ENCODE peak calls at places on chromosomes 3 and 15, in ten cellular contexts. O, D, M, G, C, K, W, T, V and Q are unnamed samples.

GRCh38 chr15:33807665-33808064 is 160.6 kb upstream of the CHRM5 start:
- DNase-seq in C (no peak), M (no peak), O (no peak), T (no peak), V (no peak), W (no peak), K (no peak), D (no peak), G (no peak), Q (no peak)

GRCh38 chr3:11600501-11601282 is 43.0 kb downstream of the VGLL4 start:
- DNase-seq in K (peak), W (peak), G (peak), D (peak), M (peak), T (peak), V (peak), C (peak), O (no peak), Q (peak)

GRCh38 chr15:78247895-78248294 is 13.5 kb upstream of the ACSBG1 start:
- DNase-seq in V (no peak), C (no peak), G (no peak), W (no peak), K (no peak), T (no peak), O (no peak), M (no peak), D (no peak), Q (no peak)

GRCh38 chr3:71173421-71173975 is 410.0 kb downstream of the FOXP1 start:
- DNase-seq in T (no peak), K (no peak), V (peak), G (no peak), C (no peak), W (no peak), D (no peak), O (no peak), M (no peak), Q (no peak)

GRCh38 chr15:49644364-49644794 is 23.5 kb downstream of the DTWD1 start:
- DNase-seq in K (no peak), O (no peak), C (no peak), W (no peak), T (no peak), D (no peak), V (peak), G (no peak), M (no peak), Q (no peak)

GRCh38 chr3:58529516-58530353 is 7.3 kb downstream of the ACOX2 start:
- DNase-seq in T (no peak), W (no peak), C (peak), O (peak), V (no peak), M (no peak), G (no peak), D (no peak), K (peak), Q (no peak)

GRCh38 chr3:135581806-135582205 is 383.7 kb upstream of the PPP2R3A start:
- DNase-seq in G (no peak), C (no peak), O (peak), K (no peak), V (no peak), D (no peak), M (no peak), W (no peak), T (no peak), Q (no peak)

GRCh38 chr3:110654820-110655522 is 416.6 kb upstream of the NECTIN3 start:
- DNase-seq in T (no peak), G (no peak), M (no peak), K (no peak), C (no peak), D (no peak), O (no peak), W (no peak), V (no peak), Q (no peak)

GRCh38 chr3:66153961-66154923 is 66.6 kb upstream of the SLC25A26 start:
- DNase-seq in V (peak), O (no peak), W (peak), M (no peak), C (peak), D (no peak), T (no peak), K (no peak), G (peak), Q (no peak)

GRCh38 chr3:153247331-153248311 is 85.6 kb downstream of the RAP2B start:
- DNase-seq in V (no peak), W (no peak), G (no peak), K (no peak), D (no peak), M (no peak), T (no peak), C (no peak), O (no peak), Q (no peak)

GRCh38 chr3:46399557-46399956 is 7.3 kb downstream of the CCR5AS start:
- DNase-seq in C (no peak), T (no peak), D (no peak), G (no peak), O (no peak), W (no peak), V (peak), M (no peak), K (no peak), Q (no peak)

GRCh38 chr15:20348291-20348899 is 193.2 kb downstream of the GOLGA6L6 start:
- DNase-seq in T (peak), G (no peak), W (no peak), D (no peak), C (no peak), V (no peak), K (no peak), O (no peak), M (no peak), Q (no peak)

GRCh38 chr15:46961795-46962194 is 755.5 kb upstream of the SEMA6D start:
- DNase-seq in T (no peak), V (no peak), W (no peak), K (no peak), O (no peak), M (no peak), C (peak), G (no peak), D (no peak), Q (no peak)

GRCh38 chr3:123314409-123315270 is 112.9 kb downstream of the SEC22A start:
- DNase-seq in M (no peak), K (no peak), T (no peak), D (no peak), C (no peak), W (no peak), V (no peak), G (no peak), O (peak), Q (no peak)

GRCh38 chr15:65042776-65043322 is 2.3 kb upstream of the SLC51B start:
- DNase-seq in O (no peak), M (no peak), D (no peak), W (no peak), G (no peak), C (no peak), T (no peak), K (no peak), V (no peak), Q (no peak)

GRCh38 chr3:152375546-152375945 is 106.8 kb downstream of the MBNL1 start:
- DNase-seq in C (no peak), M (no peak), G (no peak), V (peak), K (no peak), O (no peak), T (no peak), D (no peak), W (no peak), Q (no peak)

GRCh38 chr3:142239421-142239820 is 14.0 kb upstream of the GK5 start:
- DNase-seq in D (no peak), K (no peak), G (no peak), M (no peak), T (no peak), V (no peak), C (no peak), W (no peak), O (no peak), Q (no peak)

GRCh38 chr15:85336870-85337269 is 43.5 kb upstream of the AKAP13 start:
- DNase-seq in C (peak), K (no peak), O (no peak), T (no peak), W (peak), M (no peak), D (no peak), G (peak), V (no peak), Q (no peak)

GRCh38 chr15:85334241-85334640 is 46.2 kb upstream of the AKAP13 start:
- DNase-seq in K (no peak), V (no peak), D (no peak), W (no peak), O (no peak), C (no peak), T (no peak), M (no peak), G (no peak), Q (no peak)

GRCh38 chr15:85337398-85338074 is 42.9 kb upstream of the AKAP13 start:
- DNase-seq in T (no peak), V (no peak), G (peak), D (no peak), C (no peak), W (peak), K (no peak), M (no peak), O (no peak), Q (no peak)

GRCh38 chr15:85333132-85333831 is 47.1 kb upstream of the AKAP13 start:
- DNase-seq in O (no peak), K (no peak), C (no peak), V (peak), D (no peak), G (no peak), M (no peak), W (no peak), T (no peak), Q (no peak)

GRCh38 chr15:85335193-85335939 is 45.0 kb upstream of the AKAP13 start:
- DNase-seq in O (no peak), T (no peak), G (no peak), M (no peak), K (no peak), C (peak), D (no peak), V (no peak), W (no peak), Q (no peak)
- TF ChIP-seq CTCF in O (no peak), T (no peak), G (no peak), M (no peak), K (no peak), C (peak), D (no peak), V (no peak), W (no peak), Q (no peak)

DNA sequence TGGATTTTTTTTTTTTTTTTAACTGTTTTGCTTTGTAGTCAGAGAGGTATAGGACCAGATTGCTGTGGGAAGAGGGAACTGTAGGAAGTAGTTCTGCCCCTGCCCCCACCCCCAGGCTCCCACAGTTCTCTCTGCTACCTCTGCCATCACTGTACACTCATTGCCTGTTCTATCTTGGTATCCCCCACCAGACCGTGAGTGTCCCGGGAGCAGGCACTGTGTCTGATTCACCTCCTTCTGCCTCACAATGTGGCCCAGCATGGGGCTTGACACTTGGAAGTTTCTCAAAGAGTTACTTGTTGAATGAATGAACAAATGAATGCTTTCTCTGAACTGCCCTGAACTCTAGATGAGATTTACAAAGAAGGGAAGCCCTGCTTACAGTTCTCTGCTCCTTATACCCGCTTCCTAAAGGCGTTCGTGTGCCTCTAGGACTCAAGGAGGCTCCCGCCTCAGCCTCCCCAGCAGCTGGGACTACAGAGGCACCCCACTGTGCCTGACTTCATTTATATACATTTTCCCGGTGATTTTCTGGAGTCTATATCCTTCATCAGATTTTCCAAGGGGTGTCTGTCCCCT is 27.1 kb upstream of the PIK3CB start:
- DNase-seq in T (no peak), K (peak), V (peak), D (no peak), M (no peak), G (no peak), O (no peak), C (no peak), W (no peak), Q (no peak)
- H3K4me3 ChIP-seq in T (no peak), K (no peak), V (no peak), D (no peak), M (no peak), G (no peak), O (no peak), C (no peak), W (no peak), Q (no peak)

GRCh38 chr3:151264611-151265010 is 13.7 kb downstream of the P2RY14 start:
- DNase-seq in D (no peak), T (no peak), M (no peak), W (no peak), C (no peak), O (no peak), K (no peak), V (no peak), G (no peak), Q (no peak)

GRCh38 chr3:151263126-151263525 is 15.2 kb downstream of the P2RY14 start:
- DNase-seq in O (no peak), M (no peak), K (no peak), C (no peak), T (no peak), G (no peak), D (no peak), W (no peak), V (peak), Q (no peak)

GRCh38 chr3:151268267-151269235 is 9.8 kb downstream of the P2RY14 start:
- DNase-seq in O (no peak), G (no peak), M (no peak), V (peak), K (no peak), C (no peak), W (no peak), T (no peak), D (no peak), Q (no peak)

GRCh38 chr3:151265866-151266265 is 12.5 kb downstream of the P2RY14 start:
- DNase-seq in K (no peak), C (no peak), D (no peak), M (no peak), G (peak), V (no peak), W (peak), O (no peak), T (no peak), Q (no peak)

DNA sequence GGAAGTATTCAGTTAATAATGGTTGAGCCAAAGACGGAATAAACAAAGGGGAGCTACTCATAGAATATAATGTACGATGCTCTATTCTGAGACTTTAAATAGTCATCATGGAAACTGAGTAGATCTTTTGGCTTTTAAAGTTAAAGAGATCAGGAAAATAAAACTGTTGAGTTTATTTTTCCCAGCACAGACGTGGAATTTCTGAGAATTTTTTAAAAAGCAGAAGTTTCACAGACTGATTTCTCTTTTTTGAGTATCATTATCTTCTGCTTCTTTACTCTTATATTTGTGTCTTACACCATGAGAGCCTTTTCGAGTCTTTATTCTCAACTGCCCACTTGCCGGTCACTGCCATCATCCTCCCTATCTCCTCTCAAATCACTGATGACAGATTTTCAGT is 13.2 kb downstream of the P2RY14 start:
- DNase-seq in D (no peak), M (no peak), V (no peak), T (no peak), C (no peak), W (no peak), O (no peak), K (no peak), G (no peak), Q (no peak)
- H3K27ac ChIP-seq in D (no peak), M (no peak), V (no peak), T (no peak), C (no peak), W (peak), O (no peak), K (no peak), G (peak), Q (no peak)

DNA sequence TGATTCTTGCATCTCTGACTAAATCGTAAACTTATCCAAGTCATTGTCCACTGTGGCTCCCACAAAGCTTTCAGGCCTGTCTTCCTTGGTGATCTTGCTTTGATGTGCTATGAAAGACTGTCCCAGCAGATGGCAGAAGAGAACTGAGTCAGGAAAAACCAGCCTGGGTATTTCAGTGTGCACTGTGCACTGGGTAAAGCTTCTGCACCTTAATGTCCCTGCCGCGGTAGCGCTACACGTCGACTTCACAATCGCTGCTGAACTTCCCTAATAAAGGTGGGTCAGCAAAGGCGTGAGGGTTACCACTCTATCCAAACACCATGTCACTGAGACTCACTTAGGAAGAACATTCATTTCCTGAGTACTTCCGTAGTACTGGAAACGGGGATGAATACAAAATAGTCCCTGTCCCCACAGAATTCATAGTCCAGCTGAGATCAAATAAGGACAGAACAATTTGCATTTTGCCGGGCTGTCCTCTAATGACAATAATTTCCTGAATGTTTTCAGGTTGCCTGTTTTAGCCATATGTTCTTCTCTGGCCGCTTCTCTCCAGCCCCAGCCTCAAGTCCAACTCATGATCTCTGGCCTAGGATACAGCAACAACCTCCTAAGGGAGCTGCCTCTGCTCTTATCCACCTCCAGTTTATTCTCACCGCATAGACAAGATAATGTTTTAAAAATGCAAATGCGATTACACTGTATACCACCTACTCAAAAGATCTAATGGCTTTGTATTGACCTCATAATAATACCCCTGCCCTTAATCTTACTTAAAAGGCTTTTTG is 83.6 kb upstream of the AKAP13 start:
- DNase-seq in W (peak), M (peak), C (peak), T (peak), G (peak), V (peak), K (peak), D (no peak), O (no peak), Q (peak)
- TF ChIP-seq CTCF in W (peak), M (peak), C (peak), T (peak), G (peak), V (peak), K (peak), D (peak), O (peak), Q (peak)

GRCh38 chr15:92907229-92907628 is 7.1 kb downstream of the CHD2 start:
- DNase-seq in M (no peak), O (no peak), G (no peak), T (no peak), C (no peak), K (no peak), V (no peak), W (no peak), D (no peak), Q (no peak)
- H3K4me3 ChIP-seq in M (no peak), O (peak), G (no peak), T (no peak), C (peak), K (peak), V (no peak), W (peak), D (peak), Q (peak)

GRCh38 chr3:73061416-73061815 is at the start of gene EBLN2:
- DNase-seq in D (no peak), M (no peak), C (peak), W (no peak), G (no peak), V (no peak), K (no peak), O (no peak), T (no peak), Q (no peak)
- H3K27ac ChIP-seq in D (no peak), M (no peak), C (peak), W (no peak), G (peak), V (no peak), K (no peak), O (no peak), T (peak), Q (no peak)

GRCh38 chr3:126972866-126973265 is 10.0 kb upstream of the PLXNA1 start:
- DNase-seq in O (no peak), G (no peak), W (no peak), D (no peak), K (no peak), M (no peak), C (no peak), V (no peak), T (no peak), Q (no peak)
- TF ChIP-seq CTCF in O (peak), G (no peak), W (no peak), D (no peak), K (no peak), M (no peak), C (no peak), V (no peak), T (no peak), Q (no peak)

GRCh38 chr3:129058441-129059194 is 2.0 kb upstream of the GP9 start:
- DNase-seq in K (no peak), T (no peak), M (no peak), D (no peak), C (no peak), O (no peak), W (no peak), V (no peak), G (no peak), Q (no peak)
- H3K4me3 ChIP-seq in K (no peak), T (no peak), M (no peak), D (no peak), C (no peak), O (no peak), W (no peak), V (no peak), G (no peak), Q (no peak)